ENCODE peak calls at places on chromosomes 16 and 17, in four cellular contexts. One of them, this sample, is unnamed.

GRCh38 chr17:80005360-80006338 is 30.0 kb downstream of the TBC1D16 start:
- DNase-seq in HEK293T: peak; percentile 87
- DNase-seq in NCI-H774: peak; percentile 39
- DNase-seq in foreskin keratinocyte: no peak
- DNase-seq in this sample: no peak

GRCh38 chr16:75261590-75262078 is 10.2 kb upstream of the BCAR1 start:
- DNase-seq in NCI-H774: no peak
- DNase-seq in HEK293T: no peak
- DNase-seq in foreskin keratinocyte: no peak
- DNase-seq in this sample: no peak

GRCh38 chr17:75824050-75824552 is 20.1 kb downstream of the UNC13D start:
- DNase-seq in HEK293T: no peak
- DNase-seq in NCI-H774: no peak
- DNase-seq in foreskin keratinocyte: no peak
- DNase-seq in this sample: no peak

GRCh38 chr17:2412561-2413021 is 11.7 kb upstream of the MNT start:
- DNase-seq in HEK293T: no peak
- DNase-seq in foreskin keratinocyte: no peak
- DNase-seq in NCI-H774: no peak
- DNase-seq in this sample: no peak

GRCh38 chr17:66944365-66945203 is 19.9 kb upstream of the CACNG4 start:
- DNase-seq in NCI-H774: no peak
- DNase-seq in foreskin keratinocyte: no peak
- DNase-seq in HEK293T: no peak
- DNase-seq in this sample: no peak

GRCh38 chr17:75909812-75910274 is 5.2 kb upstream of the MRPL38 start:
- DNase-seq in HEK293T: no peak
- DNase-seq in NCI-H774: peak; percentile 89
- DNase-seq in foreskin keratinocyte: peak; percentile 87
- DNase-seq in this sample: no peak

GRCh38 chr16:73060948-73061495 is 13.1 kb upstream of the ZFHX3 start:
- DNase-seq in foreskin keratinocyte: no peak
- DNase-seq in HEK293T: no peak
- DNase-seq in NCI-H774: no peak
- DNase-seq in this sample: no peak

GRCh38 chr17:47289302-47289701 is 34.5 kb upstream of the EFCAB13 start:
- DNase-seq in HEK293T: no peak
- DNase-seq in NCI-H774: no peak
- DNase-seq in foreskin keratinocyte: no peak
- DNase-seq in this sample: no peak

GRCh38 chr16:15897834-15898254 is 9.4 kb upstream of the CEP20 start:
- DNase-seq in NCI-H774: no peak
- DNase-seq in HEK293T: no peak
- DNase-seq in foreskin keratinocyte: no peak
- DNase-seq in this sample: no peak

GRCh38 chr17:78640700-78641099 is 63.5 kb upstream of the DNAH17 start:
- DNase-seq in HEK293T: no peak
- DNase-seq in foreskin keratinocyte: no peak
- DNase-seq in NCI-H774: no peak
- DNase-seq in this sample: no peak

GRCh38 chr16:11565665-11566064 is 21.1 kb downstream of the LITAF start:
- DNase-seq in foreskin keratinocyte: no peak
- DNase-seq in NCI-H774: no peak
- DNase-seq in HEK293T: no peak
- DNase-seq in this sample: no peak

GRCh38 chr17:4953461-4953961 is 2.6 kb downstream of the ENO3 start:
- DNase-seq in foreskin keratinocyte: peak; percentile 15
- DNase-seq in HEK293T: no peak
- DNase-seq in NCI-H774: no peak
- DNase-seq in this sample: no peak

GRCh38 chr17:34958438-34958837 is 2.8 kb downstream of the CCT6B start:
- DNase-seq in NCI-H774: no peak
- DNase-seq in foreskin keratinocyte: no peak
- DNase-seq in HEK293T: no peak
- DNase-seq in this sample: no peak

This sample was measured in epithelial cell of prostate.